ENCODE peak calls at places on chromosomes 5 and 9, in nine cellular contexts. One of them, this sample, is unnamed.

GRCh38 chr9:37989632-37990155 is 79.3 kb downstream of the SHB start:
- DNase-seq in cardiac muscle cell: no peak
- DNase-seq in body of pancreas: no peak
- DNase-seq in effector memory CD4-positive, alpha-beta T cell: no peak
- DNase-seq in PC-9: no peak
- DNase-seq in SK-N-SH: no peak
- DNase-seq in CD4-positive, alpha-beta memory T cell: no peak
- DNase-seq in aorta: no peak
- DNase-seq in tibial nerve: no peak
- DNase-seq in this sample: no peak

GRCh38 chr9:93976973-93977372 is 21.8 kb upstream of the BARX1 start:
- DNase-seq in cardiac muscle cell: no peak
- DNase-seq in body of pancreas: no peak
- DNase-seq in effector memory CD4-positive, alpha-beta T cell: no peak
- DNase-seq in PC-9: no peak
- DNase-seq in SK-N-SH: no peak
- DNase-seq in CD4-positive, alpha-beta memory T cell: no peak
- DNase-seq in aorta: no peak
- DNase-seq in tibial nerve: no peak
- DNase-seq in this sample: no peak

GRCh38 chr5:150487199-150488061 is 20.5 kb upstream of the NDST1 start:
- DNase-seq in cardiac muscle cell: no peak
- DNase-seq in body of pancreas: peak; percentile 62
- DNase-seq in effector memory CD4-positive, alpha-beta T cell: no peak
- DNase-seq in PC-9: no peak
- DNase-seq in SK-N-SH: peak; percentile 42
- DNase-seq in CD4-positive, alpha-beta memory T cell: no peak
- DNase-seq in aorta: no peak
- DNase-seq in tibial nerve: peak; percentile 53
- DNase-seq in this sample: peak; percentile 49

GRCh38 chr5:149961186-149961685 is 678 bp downstream of the SLC26A2 start:
- DNase-seq in cardiac muscle cell: no peak
- DNase-seq in body of pancreas: no peak
- DNase-seq in effector memory CD4-positive, alpha-beta T cell: no peak
- DNase-seq in PC-9: no peak
- DNase-seq in SK-N-SH: no peak
- DNase-seq in CD4-positive, alpha-beta memory T cell: no peak
- DNase-seq in aorta: no peak
- DNase-seq in tibial nerve: no peak
- DNase-seq in this sample: no peak

GRCh38 chr5:36079200-36079761 is 12.6 kb upstream of the UGT3A2 start:
- DNase-seq in cardiac muscle cell: peak; percentile 65
- DNase-seq in body of pancreas: peak; percentile 42
- DNase-seq in effector memory CD4-positive, alpha-beta T cell: no peak
- DNase-seq in PC-9: peak; percentile 53
- DNase-seq in SK-N-SH: peak; percentile 75
- DNase-seq in CD4-positive, alpha-beta memory T cell: peak; percentile 33
- DNase-seq in aorta: no peak
- DNase-seq in tibial nerve: peak; percentile 32
- DNase-seq in this sample: peak; percentile 53

GRCh38 chr9:123176230-123176629 is 92.2 kb downstream of the STRBP start:
- DNase-seq in cardiac muscle cell: no peak
- DNase-seq in body of pancreas: no peak
- DNase-seq in effector memory CD4-positive, alpha-beta T cell: no peak
- DNase-seq in PC-9: peak; percentile 43
- DNase-seq in SK-N-SH: no peak
- DNase-seq in CD4-positive, alpha-beta memory T cell: no peak
- DNase-seq in aorta: no peak
- DNase-seq in tibial nerve: no peak
- DNase-seq in this sample: no peak

GRCh38 chr5:80655231-80655784 is 525 bp upstream of the DHFR start:
- DNase-seq in cardiac muscle cell: no peak
- DNase-seq in body of pancreas: no peak
- DNase-seq in effector memory CD4-positive, alpha-beta T cell: no peak
- DNase-seq in PC-9: peak; percentile 35
- DNase-seq in SK-N-SH: no peak
- DNase-seq in CD4-positive, alpha-beta memory T cell: no peak
- DNase-seq in aorta: no peak
- DNase-seq in tibial nerve: no peak
- DNase-seq in this sample: no peak

GRCh38 chr5:59185757-59186385 is 603.0 kb downstream of the RAB3C start:
- DNase-seq in cardiac muscle cell: no peak
- DNase-seq in body of pancreas: no peak
- DNase-seq in effector memory CD4-positive, alpha-beta T cell: no peak
- DNase-seq in PC-9: no peak
- DNase-seq in SK-N-SH: no peak
- DNase-seq in CD4-positive, alpha-beta memory T cell: no peak
- DNase-seq in aorta: no peak
- DNase-seq in tibial nerve: no peak
- DNase-seq in this sample: no peak

GRCh38 chr5:73901045-73901444 is 275.0 kb downstream of the ARHGEF28 start:
- DNase-seq in cardiac muscle cell: no peak
- DNase-seq in body of pancreas: no peak
- DNase-seq in effector memory CD4-positive, alpha-beta T cell: no peak
- DNase-seq in PC-9: peak; percentile 88
- DNase-seq in SK-N-SH: no peak
- DNase-seq in CD4-positive, alpha-beta memory T cell: no peak
- DNase-seq in aorta: no peak
- DNase-seq in tibial nerve: peak; percentile 41
- DNase-seq in this sample: no peak

GRCh38 chr9:72292184-72292787 is 72.7 kb downstream of the ZFAND5 start:
- DNase-seq in cardiac muscle cell: peak; percentile 22
- DNase-seq in body of pancreas: no peak
- DNase-seq in effector memory CD4-positive, alpha-beta T cell: no peak
- DNase-seq in PC-9: no peak
- DNase-seq in SK-N-SH: peak; percentile 27
- DNase-seq in CD4-positive, alpha-beta memory T cell: peak; percentile 29
- DNase-seq in aorta: no peak
- DNase-seq in tibial nerve: no peak
- DNase-seq in this sample: no peak

GRCh38 chr9:91428927-91429351 is 5.3 kb upstream of the NFIL3 start:
- DNase-seq in cardiac muscle cell: no peak
- DNase-seq in body of pancreas: no peak
- DNase-seq in effector memory CD4-positive, alpha-beta T cell: no peak
- DNase-seq in PC-9: no peak
- DNase-seq in SK-N-SH: no peak
- DNase-seq in CD4-positive, alpha-beta memory T cell: no peak
- DNase-seq in aorta: no peak
- DNase-seq in tibial nerve: peak; percentile 41
- DNase-seq in this sample: no peak

GRCh38 chr5:38600334-38601045 is 44.0 kb upstream of the LIFR start:
- DNase-seq in cardiac muscle cell: no peak
- DNase-seq in body of pancreas: no peak
- DNase-seq in effector memory CD4-positive, alpha-beta T cell: no peak
- DNase-seq in PC-9: no peak
- DNase-seq in SK-N-SH: no peak
- DNase-seq in CD4-positive, alpha-beta memory T cell: no peak
- DNase-seq in aorta: no peak
- DNase-seq in tibial nerve: no peak
- DNase-seq in this sample: no peak

GRCh38 chr9:93270976-93271375 is 87.0 kb downstream of the WNK2 start:
- DNase-seq in cardiac muscle cell: no peak
- DNase-seq in body of pancreas: no peak
- DNase-seq in effector memory CD4-positive, alpha-beta T cell: no peak
- DNase-seq in PC-9: no peak
- DNase-seq in SK-N-SH: no peak
- DNase-seq in CD4-positive, alpha-beta memory T cell: no peak
- DNase-seq in aorta: no peak
- DNase-seq in tibial nerve: no peak
- DNase-seq in this sample: no peak

GRCh38 chr9:79308012-79308411 is 263.8 kb upstream of the TLE4 start:
- DNase-seq in cardiac muscle cell: no peak
- DNase-seq in body of pancreas: no peak
- DNase-seq in effector memory CD4-positive, alpha-beta T cell: no peak
- DNase-seq in PC-9: no peak
- DNase-seq in SK-N-SH: no peak
- DNase-seq in CD4-positive, alpha-beta memory T cell: no peak
- DNase-seq in aorta: no peak
- DNase-seq in tibial nerve: no peak
- DNase-seq in this sample: no peak

GRCh38 chr9:88537743-88538055 is 2.7 kb downstream of the NXNL2 start:
- DNase-seq in cardiac muscle cell: no peak
- DNase-seq in body of pancreas: peak; percentile 47
- DNase-seq in effector memory CD4-positive, alpha-beta T cell: no peak
- DNase-seq in PC-9: no peak
- DNase-seq in SK-N-SH: peak; percentile 50
- DNase-seq in CD4-positive, alpha-beta memory T cell: peak; percentile 31
- DNase-seq in aorta: peak; percentile 84
- DNase-seq in tibial nerve: peak; percentile 83
- DNase-seq in this sample: peak; percentile 95

GRCh38 chr9:5801739-5802113 is 31.2 kb downstream of the ERMP1 start:
- DNase-seq in cardiac muscle cell: no peak
- DNase-seq in body of pancreas: no peak
- DNase-seq in effector memory CD4-positive, alpha-beta T cell: no peak
- DNase-seq in PC-9: peak; percentile 74
- DNase-seq in SK-N-SH: no peak
- DNase-seq in CD4-positive, alpha-beta memory T cell: no peak
- DNase-seq in aorta: no peak
- DNase-seq in tibial nerve: no peak
- DNase-seq in this sample: no peak

GRCh38 chr9:13427587-13427986 is 148.1 kb upstream of the MPDZ start:
- DNase-seq in cardiac muscle cell: peak; percentile 73
- DNase-seq in body of pancreas: peak; percentile 16
- DNase-seq in effector memory CD4-positive, alpha-beta T cell: no peak
- DNase-seq in PC-9: no peak
- DNase-seq in SK-N-SH: peak; percentile 30
- DNase-seq in CD4-positive, alpha-beta memory T cell: peak; percentile 21
- DNase-seq in aorta: no peak
- DNase-seq in tibial nerve: peak; percentile 58
- DNase-seq in this sample: peak; percentile 15

GRCh38 chr9:135649508-135649907 is 10.2 kb upstream of the GLT6D1 start:
- DNase-seq in cardiac muscle cell: no peak
- DNase-seq in body of pancreas: no peak
- DNase-seq in effector memory CD4-positive, alpha-beta T cell: no peak
- DNase-seq in PC-9: no peak
- DNase-seq in SK-N-SH: no peak
- DNase-seq in CD4-positive, alpha-beta memory T cell: no peak
- DNase-seq in aorta: no peak
- DNase-seq in tibial nerve: no peak
- DNase-seq in this sample: no peak
- H3K9me3 ChIP-seq in cardiac muscle cell: no peaks in the 10 kb centered on the region
- H3K9me3 ChIP-seq in body of pancreas: no peaks in the 10 kb centered on the region
- H3K9me3 ChIP-seq in effector memory CD4-positive, alpha-beta T cell: peaks cover 14% of the 10 kb centered on the region
- H3K9me3 ChIP-seq in PC-9: peaks cover 7% of the 10 kb centered on the region
- H3K9me3 ChIP-seq in SK-N-SH: no peaks in the 10 kb centered on the region
- H3K9me3 ChIP-seq in CD4-positive, alpha-beta memory T cell: peaks cover 31% of the 10 kb centered on the region
- H3K9me3 ChIP-seq in aorta: peaks cover 13% of the 10 kb centered on the region
- H3K9me3 ChIP-seq in tibial nerve: peaks cover 43% of the 10 kb centered on the region
- H3K9me3 ChIP-seq in this sample: peaks cover 3% of the 10 kb centered on the region

DNA sequence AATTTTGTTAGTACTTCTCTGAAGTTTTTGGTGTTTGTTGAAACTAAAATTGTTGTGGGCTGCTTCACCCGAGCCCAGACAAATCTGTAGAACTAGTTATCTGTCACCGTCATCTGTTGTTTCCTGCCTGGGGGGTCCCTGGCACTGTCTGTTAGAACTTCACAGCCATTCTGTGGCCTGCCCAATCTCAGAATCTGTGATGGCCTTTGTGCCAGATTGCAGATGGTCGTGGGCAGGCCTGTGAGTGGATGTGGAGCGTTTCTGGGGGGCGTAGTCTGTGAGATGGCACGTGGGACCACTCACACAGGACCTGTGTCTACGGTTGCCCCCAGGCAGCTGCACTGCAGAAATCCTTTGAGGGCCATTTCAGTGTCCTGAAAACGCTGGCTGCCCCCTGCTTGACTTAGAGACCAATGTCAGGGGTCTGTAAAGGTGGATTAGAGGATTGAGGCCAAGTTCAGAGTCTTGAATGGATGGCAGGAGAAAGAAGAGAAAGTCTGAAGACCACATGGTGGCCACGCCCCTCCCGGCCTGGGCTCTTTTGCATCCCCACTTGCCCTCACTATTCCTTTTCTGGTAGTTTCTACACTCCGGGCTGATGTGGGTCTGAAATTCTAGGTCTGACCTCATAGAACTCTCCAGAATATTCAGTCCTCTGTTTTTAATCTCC is 38.3 kb downstream of the TRIO start:
- DNase-seq in cardiac muscle cell: no peak
- DNase-seq in body of pancreas: no peak
- DNase-seq in effector memory CD4-positive, alpha-beta T cell: no peak
- DNase-seq in PC-9: no peak
- DNase-seq in SK-N-SH: peak; percentile 78
- DNase-seq in CD4-positive, alpha-beta memory T cell: no peak
- DNase-seq in aorta: no peak
- DNase-seq in tibial nerve: no peak
- DNase-seq in this sample: peak; percentile 30
- H3K4me1 ChIP-seq in cardiac muscle cell: peaks cover 39% of the 10 kb centered on the region
- H3K4me1 ChIP-seq in body of pancreas: peaks cover 20% of the 10 kb centered on the region
- H3K4me1 ChIP-seq in effector memory CD4-positive, alpha-beta T cell: no peaks in the 10 kb centered on the region
- H3K4me1 ChIP-seq in PC-9: peaks cover 84% of the 10 kb centered on the region
- H3K4me1 ChIP-seq in SK-N-SH: peaks cover 82% of the 10 kb centered on the region
- H3K4me1 ChIP-seq in CD4-positive, alpha-beta memory T cell: no peaks in the 10 kb centered on the region
- H3K4me1 ChIP-seq in aorta: peaks cover 12% of the 10 kb centered on the region
- H3K4me1 ChIP-seq in tibial nerve: peaks cover 5% of the 10 kb centered on the region
- H3K4me1 ChIP-seq in this sample: peaks cover 22% of the 10 kb centered on the region

GRCh38 chr5:16461026-16461425 is 4.6 kb downstream of the ZNF622 start:
- DNase-seq in cardiac muscle cell: no peak
- DNase-seq in body of pancreas: no peak
- DNase-seq in effector memory CD4-positive, alpha-beta T cell: no peak
- DNase-seq in PC-9: no peak
- DNase-seq in SK-N-SH: no peak
- DNase-seq in CD4-positive, alpha-beta memory T cell: no peak
- DNase-seq in aorta: no peak
- DNase-seq in tibial nerve: no peak
- DNase-seq in this sample: no peak
- H3K36me3 ChIP-seq in cardiac muscle cell: peaks cover 50% of the 10 kb centered on the region
- H3K36me3 ChIP-seq in body of pancreas: peaks cover 7% of the 10 kb centered on the region
- H3K36me3 ChIP-seq in effector memory CD4-positive, alpha-beta T cell: peaks cover 44% of the 10 kb centered on the region
- H3K36me3 ChIP-seq in PC-9: peaks cover 58% of the 10 kb centered on the region
- H3K36me3 ChIP-seq in SK-N-SH: peaks cover 71% of the 10 kb centered on the region
- H3K36me3 ChIP-seq in CD4-positive, alpha-beta memory T cell: peaks cover 60% of the 10 kb centered on the region
- H3K36me3 ChIP-seq in aorta: peaks cover 7% of the 10 kb centered on the region
- H3K36me3 ChIP-seq in tibial nerve: no peaks in the 10 kb centered on the region
- H3K36me3 ChIP-seq in this sample: peaks cover 63% of the 10 kb centered on the region

GRCh38 chr5:50325237-50325832 is 115.8 kb downstream of the EMB start:
- DNase-seq in cardiac muscle cell: peak; percentile 2
- DNase-seq in body of pancreas: no peak
- DNase-seq in effector memory CD4-positive, alpha-beta T cell: no peak
- DNase-seq in PC-9: no peak
- DNase-seq in SK-N-SH: peak; percentile 2
- DNase-seq in CD4-positive, alpha-beta memory T cell: peak; percentile 25
- DNase-seq in aorta: no peak
- DNase-seq in tibial nerve: no peak
- DNase-seq in this sample: no peak

DNA sequence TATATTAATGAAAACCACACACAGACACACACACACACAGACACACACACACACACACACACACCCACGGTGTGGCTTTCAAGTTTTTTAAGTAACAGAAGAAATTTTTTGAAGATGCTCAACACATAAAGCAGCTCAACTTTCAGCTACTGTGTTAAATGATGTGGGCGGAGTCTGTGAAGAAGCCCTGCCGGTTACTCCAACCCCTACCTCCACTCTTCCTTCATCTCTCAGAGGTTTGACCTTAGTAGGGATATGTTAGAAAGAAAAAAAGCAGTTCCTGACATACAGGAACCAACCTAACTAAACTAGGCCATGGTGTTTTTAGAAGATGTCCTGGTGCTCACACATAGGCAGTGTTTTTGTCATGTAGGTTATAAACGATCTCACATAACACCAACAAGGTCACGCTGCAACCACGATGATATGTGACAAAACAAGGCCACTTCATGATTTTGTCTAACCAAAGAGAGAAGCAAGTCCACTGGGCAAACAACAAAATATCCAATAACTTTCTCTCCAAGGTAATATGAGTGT is 112.8 kb downstream of the EMB start:
- DNase-seq in cardiac muscle cell: no peak
- DNase-seq in body of pancreas: no peak
- DNase-seq in effector memory CD4-positive, alpha-beta T cell: no peak
- DNase-seq in PC-9: no peak
- DNase-seq in SK-N-SH: no peak
- DNase-seq in CD4-positive, alpha-beta memory T cell: peak; percentile 8
- DNase-seq in aorta: no peak
- DNase-seq in tibial nerve: no peak
- DNase-seq in this sample: no peak
- H3K9me3 ChIP-seq in cardiac muscle cell: peaks cover 5% of the 10 kb centered on the region
- H3K9me3 ChIP-seq in body of pancreas: no peaks in the 10 kb centered on the region
- H3K9me3 ChIP-seq in effector memory CD4-positive, alpha-beta T cell: no peaks in the 10 kb centered on the region
- H3K9me3 ChIP-seq in PC-9: no peaks in the 10 kb centered on the region
- H3K9me3 ChIP-seq in SK-N-SH: no peaks in the 10 kb centered on the region
- H3K9me3 ChIP-seq in CD4-positive, alpha-beta memory T cell: no peaks in the 10 kb centered on the region
- H3K9me3 ChIP-seq in aorta: peaks cover 6% of the 10 kb centered on the region
- H3K9me3 ChIP-seq in tibial nerve: peaks cover 6% of the 10 kb centered on the region
- H3K9me3 ChIP-seq in this sample: no peaks in the 10 kb centered on the region

This sample was measured in BE2C.